ENCODE peak calls at places on chromosomes 12 and 14, in six cellular contexts. Y, Q, D, F, B and E are unnamed samples.

GRCh38 chr14:74257988-74258704 is 18.9 kb downstream of the VSX2 start:
- DNase-seq in Y (no peak), Q (no peak), D (no peak), F (no peak), B (no peak), E (no peak)

GRCh38 chr12:121494093-121494787 is 86.6 kb downstream of the KDM2B start:
- DNase-seq in Y (peak; percentile 44), Q (no peak), D (peak; percentile 31), F (peak; percentile 35), B (peak; percentile 46), E (peak; percentile 27)

GRCh38 chr14:81275995-81276698 is 55.4 kb upstream of the GTF2A1 start:
- DNase-seq in Y (no peak), Q (no peak), D (no peak), F (no peak), B (no peak), E (no peak)

GRCh38 chr14:24351517-24351916 is 11.7 kb upstream of the RIPK3 start:
- DNase-seq in Y (no peak), Q (no peak), D (peak; percentile 18), F (no peak), B (no peak), E (no peak)

GRCh38 chr12:101884174-101884573 is 6.8 kb downstream of the DRAM1 start:
- DNase-seq in Y (no peak), Q (no peak), D (no peak), F (no peak), B (no peak), E (no peak)

GRCh38 chr14:77027538-77028383 is 747 bp downstream of the IRF2BPL start:
- DNase-seq in Y (peak; percentile 75), Q (peak; percentile 74), D (peak; percentile 64), F (peak; percentile 77), B (peak; percentile 64), E (peak; percentile 85)

GRCh38 chr12:1608783-1609119 is 14.4 kb upstream of the FBXL14 start:
- DNase-seq in Y (no peak), Q (no peak), D (no peak), F (no peak), B (no peak), E (no peak)

GRCh38 chr12:8045952-8046944 is 13.7 kb downstream of the FOXJ2 start:
- DNase-seq in Y (peak; percentile 79), Q (peak; percentile 59), D (peak; percentile 81), F (peak; percentile 84), B (peak; percentile 83), E (peak; percentile 75)

GRCh38 chr14:48725001-48725734 is 861.0 kb downstream of the RPS29 start:
- DNase-seq in Y (no peak), Q (no peak), D (no peak), F (no peak), B (no peak), E (no peak)

GRCh38 chr12:51388826-51389225 is 2.4 kb downstream of the GALNT6 start:
- DNase-seq in Y (no peak), Q (no peak), D (no peak), F (no peak), B (no peak), E (no peak)

GRCh38 chr12:50185975-50186663 is 18.9 kb upstream of the CERS5 start:
- DNase-seq in Y (no peak), Q (no peak), D (peak; percentile 92), F (no peak), B (no peak), E (no peak)

GRCh38 chr12:65526311-65526710 is 247.8 kb downstream of the MSRB3 start:
- DNase-seq in Y (no peak), Q (no peak), D (no peak), F (no peak), B (no peak), E (no peak)

GRCh38 chr14:105876158-105876557 is 349.8 kb downstream of the TMEM121 start:
- DNase-seq in Y (no peak), Q (no peak), D (no peak), F (no peak), B (peak; percentile 11), E (no peak)

GRCh38 chr12:111733340-111733739 is 33.4 kb upstream of the ALDH2 start:
- DNase-seq in Y (no peak), Q (no peak), D (no peak), F (no peak), B (no peak), E (no peak)

GRCh38 chr14:69636051-69636639 is 24.7 kb downstream of the SUSD6 start:
- DNase-seq in Y (no peak), Q (no peak), D (no peak), F (no peak), B (no peak), E (no peak)

GRCh38 chr14:20421267-20421666 is 8.0 kb upstream of the TEP1 start:
- DNase-seq in Y (no peak), Q (no peak), D (no peak), F (no peak), B (no peak), E (no peak)

GRCh38 chr14:20417250-20418186 is 4.2 kb upstream of the TEP1 start:
- DNase-seq in Y (peak; percentile 22), Q (no peak), D (no peak), F (no peak), B (no peak), E (no peak)

GRCh38 chr14:20419404-20419803 is 6.1 kb upstream of the TEP1 start:
- DNase-seq in Y (no peak), Q (no peak), D (no peak), F (no peak), B (no peak), E (no peak)

GRCh38 chr14:20415723-20416622 is 2.7 kb upstream of the TEP1 start:
- DNase-seq in Y (peak; percentile 59), Q (no peak), D (peak; percentile 75), F (peak; percentile 23), B (no peak), E (peak; percentile 22)

DNA sequence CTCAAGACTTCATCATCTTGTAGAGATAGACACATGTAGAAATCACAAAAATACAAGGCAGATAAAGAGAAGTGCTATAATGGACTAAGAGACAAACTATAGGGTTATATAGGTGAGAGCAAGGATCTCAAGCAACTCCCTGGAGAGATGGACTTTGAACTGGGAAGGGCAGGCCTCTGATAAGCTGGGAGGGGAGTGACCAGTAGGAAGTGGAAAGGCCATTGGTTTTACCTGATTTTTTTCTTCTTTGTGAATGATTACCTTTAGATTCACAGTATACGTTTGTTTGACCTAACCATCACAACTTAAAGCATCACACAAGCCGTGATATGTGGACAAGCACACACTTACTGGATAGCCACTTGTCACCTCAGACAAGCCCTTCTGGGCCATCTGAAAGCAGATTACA is 5.2 kb upstream of the TEP1 start:
- DNase-seq in Y (peak; percentile 69), Q (no peak), D (no peak), F (peak; percentile 19), B (peak; percentile 35), E (no peak)
- TF ChIP-seq POLR2A in Y (peak; percentile 70), Q (no peak), D (no peak), F (no peak), B (no peak), E (no peak)

GRCh38 chr12:22627351-22627750 is 2.4 kb downstream of the ETNK1 start:
- DNase-seq in Y (no peak), Q (no peak), D (peak; percentile 37), F (no peak), B (no peak), E (no peak)

GRCh38 chr12:22626429-22626828 is 1.5 kb downstream of the ETNK1 start:
- DNase-seq in Y (no peak), Q (no peak), D (peak; percentile 42), F (peak; percentile 12), B (no peak), E (no peak)

GRCh38 chr12:22624573-22624907 is 431 bp upstream of the ETNK1 start:
- DNase-seq in Y (no peak), Q (no peak), D (no peak), F (no peak), B (no peak), E (no peak)

GRCh38 chr12:22624908-22625646 is at the start of gene ETNK1:
- DNase-seq in Y (peak; percentile 97), Q (peak; percentile 95), D (peak; percentile 94), F (peak; percentile 96), B (peak; percentile 97), E (peak; percentile 96)

GRCh38 chr12:22625671-22626251 is 790 bp downstream of the ETNK1 start:
- DNase-seq in Y (peak; percentile 43), Q (peak; percentile 40), D (peak; percentile 67), F (peak; percentile 16), B (peak; percentile 28), E (peak; percentile 31)
- TF ChIP-seq POLR2A in Y (no peak), Q (no peak), D (no peak), F (no peak), B (no peak), E (no peak)

DNA sequence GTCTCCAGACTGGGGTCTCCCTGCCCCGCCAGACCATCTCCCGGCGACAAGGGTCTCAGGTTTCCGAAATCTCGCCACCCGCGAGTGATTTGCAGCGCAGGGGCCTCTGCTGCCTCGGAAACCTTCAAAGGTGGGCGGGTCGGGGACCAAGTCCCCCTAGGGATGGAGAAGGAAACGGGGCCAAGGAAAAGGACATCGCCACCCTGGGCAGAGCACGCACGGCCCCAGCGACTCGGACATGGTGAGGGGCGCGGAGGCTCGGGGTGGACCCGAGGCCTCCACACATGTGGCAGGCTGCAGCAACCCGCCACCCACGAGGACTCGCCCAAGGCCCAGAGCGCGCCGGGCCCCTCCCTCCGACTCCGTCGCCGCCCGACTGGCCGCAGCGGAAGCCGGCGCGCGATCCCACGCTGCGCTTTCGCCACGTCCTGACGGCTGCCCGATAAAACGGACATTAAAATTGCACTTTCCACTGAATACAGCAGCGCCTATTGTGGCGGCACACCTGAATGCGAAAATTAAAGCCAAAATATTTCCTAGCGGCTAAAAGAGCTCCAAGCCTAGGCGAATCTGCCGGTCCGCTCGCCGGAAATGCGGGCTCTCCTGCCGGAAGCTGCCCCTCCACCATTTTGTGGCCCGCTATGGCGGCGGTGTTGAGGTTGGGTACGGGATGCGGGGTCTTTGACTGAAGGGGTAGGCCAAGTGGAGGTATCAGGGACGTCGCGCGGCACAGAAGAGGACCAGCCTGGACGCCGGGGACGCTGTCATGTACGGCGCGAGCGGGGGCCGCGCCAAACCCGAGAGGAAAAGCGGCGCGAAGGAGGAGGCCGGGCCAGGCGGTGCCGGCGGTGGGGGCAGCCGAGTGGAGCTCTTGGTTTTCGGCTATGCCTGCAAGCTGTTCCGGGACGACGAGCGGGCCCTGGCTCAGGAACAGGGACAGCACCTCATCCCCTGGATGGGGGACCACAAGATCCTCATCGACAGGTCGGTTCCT is at the start of gene SFSWAP:
- DNase-seq in Y (peak; percentile 75), Q (peak; percentile 44), D (peak; percentile 80), F (peak; percentile 62), B (peak; percentile 73), E (peak; percentile 74)
- TF ChIP-seq POLR2A in Y (peak; percentile 80), Q (peak; percentile 31), D (peak; percentile 79), F (peak; percentile 83), B (no peak), E (no peak)

DNA sequence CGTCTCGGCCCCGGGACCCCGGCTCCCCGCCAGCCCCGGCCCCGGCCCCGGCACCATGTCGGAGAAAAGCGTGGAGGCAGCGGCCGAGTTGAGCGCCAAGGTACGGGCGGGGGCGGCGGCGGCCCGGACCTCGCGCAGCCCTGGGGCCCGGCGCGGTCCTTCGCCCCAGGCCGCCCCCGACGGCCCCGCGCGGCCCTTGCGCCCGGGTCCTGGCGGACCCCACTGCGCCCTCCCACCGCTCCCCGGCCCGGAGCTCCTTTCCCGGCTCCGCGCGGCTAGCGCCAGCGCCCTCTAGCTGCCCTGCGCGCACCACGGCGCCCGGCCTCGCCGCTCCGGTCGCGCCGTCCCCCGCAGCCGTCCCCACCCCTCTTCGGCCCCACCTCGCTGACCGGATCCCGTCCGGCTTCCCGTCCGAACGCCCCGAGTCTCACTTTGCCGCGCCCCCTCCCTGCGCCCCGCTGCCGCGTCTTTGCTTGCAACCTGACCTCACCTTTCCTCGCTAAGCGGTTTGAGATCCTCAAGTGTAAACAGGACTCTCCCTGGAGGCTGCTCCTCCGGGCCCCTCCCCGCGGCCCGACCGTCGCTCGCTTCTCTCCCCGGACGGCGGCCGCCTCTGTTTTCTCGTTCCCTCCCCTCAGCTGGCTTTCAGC is 613 bp downstream of the PTMS start:
- DNase-seq in Y (peak; percentile 83), Q (peak; percentile 74), D (peak; percentile 76), F (peak; percentile 81), B (peak; percentile 79), E (peak; percentile 77)
- TF ChIP-seq POLR2A in Y (peak; percentile 27), Q (no peak), D (no peak), F (peak; percentile 37), B (no peak), E (peak; percentile 30)